ENCODE peak calls at places on chromosome 11, in seven cellular contexts. M is A549; B is tibial nerve; E is heart right ventricle; W is sigmoid colon; N is upper lobe of right lung; J is CD4-positive, alpha-beta T cell. X is an unnamed sample.

GRCh38 chr11:117860139-117860538 is 16.3 kb downstream of the FXYD6 start:
- DNase-seq in M (no peak), B (no peak), E (no peak), W (peak; percentile 37), N (no peak), J (no peak), X (no peak)

GRCh38 chr11:13343067-13343466 is 65.5 kb downstream of the BMAL1 start:
- DNase-seq in M (no peak), B (no peak), E (no peak), W (no peak), N (no peak), J (no peak), X (no peak)

GRCh38 chr11:122721964-122722266 is 66.4 kb downstream of the UBASH3B start:
- DNase-seq in M (no peak), B (no peak), E (no peak), W (peak; percentile 15), N (no peak), J (no peak), X (no peak)

GRCh38 chr11:113960702-113961330 is 14.1 kb upstream of the HTR3A start:
- DNase-seq in M (no peak), B (no peak), E (no peak), W (no peak), N (no peak), J (no peak), X (no peak)

GRCh38 chr11:46679252-46680163 is 20.9 kb downstream of the ARHGAP1 start:
- DNase-seq in M (no peak), B (no peak), E (no peak), W (no peak), N (peak; percentile 55), J (no peak), X (no peak)

GRCh38 chr11:44815917-44816456 is 89.2 kb downstream of the TSPAN18 start:
- DNase-seq in M (no peak), B (no peak), E (no peak), W (no peak), N (no peak), J (no peak), X (no peak)

GRCh38 chr11:97000481-97000880 is 610.7 kb downstream of the JRKL start:
- DNase-seq in M (no peak), B (no peak), E (no peak), W (no peak), N (no peak), J (no peak), X (no peak)

GRCh38 chr11:44702897-44703296 is 23.9 kb upstream of the TSPAN18 start:
- DNase-seq in M (no peak), B (no peak), E (no peak), W (peak; percentile 93), N (no peak), J (no peak), X (no peak)

GRCh38 chr11:125516266-125516665 is 20.2 kb upstream of the FEZ1 start:
- DNase-seq in M (no peak), B (no peak), E (no peak), W (no peak), N (no peak), J (no peak), X (no peak)

GRCh38 chr11:62801071-62801470 is 4.2 kb downstream of the NXF1 start:
- DNase-seq in M (no peak), B (no peak), E (no peak), W (no peak), N (no peak), J (no peak), X (no peak)

DNA sequence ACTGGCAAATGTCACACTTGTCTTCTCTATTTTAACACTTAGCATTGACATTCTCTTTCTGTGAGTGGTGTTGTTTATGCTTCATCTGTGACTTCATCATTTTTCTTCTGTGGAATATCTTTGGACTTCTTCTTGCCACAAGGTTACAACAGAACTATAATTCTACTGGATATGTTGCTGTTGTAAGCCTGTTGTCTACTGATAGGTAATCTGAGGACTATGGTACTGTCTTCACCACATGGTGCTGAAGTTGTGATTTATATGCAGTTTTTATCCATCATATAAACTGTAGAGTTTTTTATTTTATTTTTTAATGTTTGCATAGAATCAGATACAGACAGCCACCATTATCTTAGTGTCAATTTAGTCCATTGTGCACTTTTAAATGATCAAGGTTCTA is 622.2 kb upstream of the CNTN5 start:
- DNase-seq in M (no peak), B (no peak), E (no peak), W (no peak), N (no peak), J (no peak), X (no peak)
- H3K9me3 ChIP-seq in M (no peaks in the 10 kb centered on the region), B (no peaks in the 10 kb centered on the region), E (no peaks in the 10 kb centered on the region), W (no peaks in the 10 kb centered on the region), N (no peaks in the 10 kb centered on the region), J (peaks cover 4% of the 10 kb centered on the region), X (no peaks in the 10 kb centered on the region)

DNA sequence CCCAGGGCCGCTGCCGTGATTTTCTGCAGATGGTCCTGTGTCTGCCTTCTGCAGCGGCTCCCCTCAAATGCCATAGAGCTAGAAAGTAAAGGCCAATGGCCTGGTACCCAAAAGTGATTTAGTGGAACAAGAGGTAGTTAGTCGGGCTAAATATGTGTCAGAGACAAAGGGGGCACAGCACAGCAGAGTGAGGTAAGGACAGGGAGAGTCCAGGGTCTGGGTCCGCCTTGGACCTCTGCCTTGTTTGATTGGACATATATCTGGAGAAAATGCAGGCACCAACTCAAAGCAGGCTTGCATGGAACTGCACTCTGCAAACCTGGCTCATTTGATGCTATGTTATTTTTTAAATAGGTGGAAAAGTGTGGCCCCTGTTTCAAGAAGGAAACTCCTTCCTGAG is 249.6 kb upstream of the B3GAT1 start:
- DNase-seq in M (no peak), B (no peak), E (no peak), W (peak; percentile 18), N (no peak), J (no peak), X (no peak)
- H3K9me3 ChIP-seq in M (no peaks in the 10 kb centered on the region), B (peaks cover under 1% of the 10 kb centered on the region), E (no peaks in the 10 kb centered on the region), W (no peaks in the 10 kb centered on the region), N (no peaks in the 10 kb centered on the region), J (no peaks in the 10 kb centered on the region), X (no peaks in the 10 kb centered on the region)

GRCh38 chr11:54832676-54833075 is 126.0 kb downstream of the OR4A5 start:
- DNase-seq in M (no peak), B (no peak), E (no peak), W (peak; percentile 51), N (no peak), J (no peak), X (no peak)
- H3K9me3 ChIP-seq in M (peaks cover 20% of the 10 kb centered on the region), B (peaks cover 72% of the 10 kb centered on the region), E (peaks cover 55% of the 10 kb centered on the region), W (peaks cover 22% of the 10 kb centered on the region), N (peaks cover 28% of the 10 kb centered on the region), J (peaks cover 38% of the 10 kb centered on the region), X (peaks cover 43% of the 10 kb centered on the region)

GRCh38 chr11:2650343-2650867 is 49.4 kb downstream of the KCNQ1OT1 start:
- DNase-seq in M (no peak), B (no peak), E (no peak), W (no peak), N (no peak), J (no peak), X (no peak)
- H3K9me3 ChIP-seq in M (peaks cover 98% of the 10 kb centered on the region), B (peaks cover 100% of the 10 kb centered on the region), E (peaks cover 25% of the 10 kb centered on the region), W (peaks cover 24% of the 10 kb centered on the region), N (peaks cover 19% of the 10 kb centered on the region), J (peaks cover 45% of the 10 kb centered on the region), X (peaks cover 48% of the 10 kb centered on the region)

GRCh38 chr11:55172734-55173415 is 89.1 kb upstream of the TRIM48 start:
- DNase-seq in M (no peak), B (no peak), E (no peak), W (peak; percentile 40), N (peak; percentile 15), J (no peak), X (no peak)
- H3K9me3 ChIP-seq in M (peaks cover 3% of the 10 kb centered on the region), B (peaks cover 59% of the 10 kb centered on the region), E (peaks cover 29% of the 10 kb centered on the region), W (peaks cover 10% of the 10 kb centered on the region), N (no peaks in the 10 kb centered on the region), J (peaks cover 13% of the 10 kb centered on the region), X (peaks cover 10% of the 10 kb centered on the region)

GRCh38 chr11:91591021-91591420 is 633.6 kb upstream of the FAT3 start:
- DNase-seq in M (no peak), B (no peak), E (no peak), W (no peak), N (no peak), J (no peak), X (no peak)
- H3K9me3 ChIP-seq in M (peaks cover 19% of the 10 kb centered on the region), B (peaks cover 15% of the 10 kb centered on the region), E (no peaks in the 10 kb centered on the region), W (no peaks in the 10 kb centered on the region), N (no peaks in the 10 kb centered on the region), J (peaks cover 10% of the 10 kb centered on the region), X (peaks cover 9% of the 10 kb centered on the region)

GRCh38 chr11:70485326-70486025 is 87.1 kb downstream of the CTTN start:
- DNase-seq in M (no peak), B (no peak), E (no peak), W (no peak), N (no peak), J (no peak), X (no peak)
- H3K9me3 ChIP-seq in M (no peaks in the 10 kb centered on the region), B (peaks cover 9% of the 10 kb centered on the region), E (no peaks in the 10 kb centered on the region), W (no peaks in the 10 kb centered on the region), N (no peaks in the 10 kb centered on the region), J (no peaks in the 10 kb centered on the region), X (peaks cover 4% of the 10 kb centered on the region)